ENCODE peak calls at places on chromosomes 5 and 9, in nine cellular contexts. N is HT1080; K is NCI-H774; B is adipocyte; Z is stimulated activated CD4-positive, alpha-beta T cell treated with anti-CD3 and anti-CD28 coated beads, Interleukin-2, amount 100 ng/mL, for 24 hours; J is dermis microvascular lymphatic vessel endothelial cell; X is activated CD4-positive, alpha-beta T cell treated with anti-CD3 and anti-CD28 coated beads for 48 hours; E is NCI-H1092 treated with DMSO at 0.1 percent for 48 hours; P is neural progenitor cell. Y is an unnamed sample.

GRCh38 chr5:96743065-96743768 is 64.5 kb downstream of the ERAP1 start:
- DNase-seq in B (peak), E (no peak), Z (no peak), J (peak), N (peak), K (no peak), P (no peak), X (no peak), Y (peak)

GRCh38 chr9:130461731-130462130 is 17.0 kb downstream of the ASS1 start:
- DNase-seq in J (no peak), X (no peak), B (no peak), K (no peak), E (no peak), N (no peak), Z (no peak), P (no peak), Y (no peak)

GRCh38 chr5:168988699-168989098 is 312.2 kb downstream of the SLIT3 start:
- DNase-seq in J (no peak), K (no peak), N (no peak), Z (no peak), X (no peak), E (no peak), B (peak), P (no peak), Y (no peak)

GRCh38 chr9:36163840-36164175 is 5.4 kb upstream of the CCIN start:
- DNase-seq in P (no peak), B (peak), N (peak), K (no peak), X (no peak), Z (no peak), J (no peak), E (no peak), Y (peak)

GRCh38 chr9:121813811-121814210 is 162.4 kb downstream of the DAB2IP start:
- DNase-seq in P (no peak), K (no peak), X (no peak), Z (no peak), B (no peak), J (no peak), N (no peak), E (no peak), Y (no peak)

GRCh38 chr5:6003040-6003825 is 375.1 kb downstream of the MED10 start:
- DNase-seq in X (no peak), Z (no peak), J (no peak), B (no peak), N (peak), P (no peak), E (no peak), K (no peak), Y (no peak)

GRCh38 chr5:78300464-78301045 is 6.1 kb upstream of the AP3B1 start:
- DNase-seq in J (peak), E (no peak), Z (no peak), X (no peak), N (no peak), K (no peak), B (peak), P (no peak), Y (no peak)

GRCh38 chr5:65506961-65507360 is 25.2 kb upstream of the ADAMTS6 start:
- DNase-seq in K (no peak), B (peak), J (no peak), E (no peak), Z (no peak), X (no peak), N (peak), P (no peak), Y (no peak)

GRCh38 chr9:93270976-93271375 is 87.0 kb downstream of the WNK2 start:
- DNase-seq in X (no peak), P (no peak), N (no peak), Z (no peak), K (no peak), E (no peak), B (no peak), J (no peak), Y (no peak)

GRCh38 chr9:89453452-89453851 is 44.5 kb downstream of the SEMA4D start:
- DNase-seq in K (no peak), Z (no peak), N (no peak), X (no peak), B (no peak), J (no peak), P (no peak), E (no peak), Y (no peak)

GRCh38 chr9:87711857-87712800 is 13.8 kb upstream of the CTSL start:
- DNase-seq in B (peak), E (no peak), N (peak), K (no peak), J (peak), Z (no peak), X (peak), P (no peak), Y (peak)